ENCODE peak calls at places on chromosomes 7 and 10, in nine cellular contexts. J is right lobe of liver, B is transverse colon, D is tibial artery, N is uterus, K is cardiac muscle cell, H is GM06990, M is adrenal gland, T is dorsolateral prefrontal cortex. W is an unnamed sample.

GRCh38 chr10:71505862-71506261 is 109.1 kb downstream of the CDH23 start:
- DNase-seq in J (no peak), B (no peak), D (no peak), N (no peak), K (no peak), H (no peak), M (no peak), T (no peak), W (no peak)

GRCh38 chr10:6401562-6402348 is 178.3 kb downstream of the PRKCQ start:
- DNase-seq in J (peak; percentile 83), B (peak; percentile 73), D (peak; percentile 86), N (peak; percentile 77), K (peak; percentile 94), H (peak; percentile 29), M (peak; percentile 93), T (peak; percentile 43), W (peak; percentile 94)

GRCh38 chr10:49365675-49366415 is 30.0 kb downstream of the DRGX start:
- DNase-seq in J (no peak), B (no peak), D (no peak), N (no peak), K (no peak), H (no peak), M (peak; percentile 45), T (no peak), W (no peak)

GRCh38 chr7:82284936-82285519 is 158.5 kb downstream of the CACNA2D1 start:
- DNase-seq in J (no peak), B (no peak), D (no peak), N (no peak), K (no peak), H (no peak), M (no peak), T (no peak), W (no peak)

GRCh38 chr7:51220226-51220625 is 96.4 kb downstream of the COBL start:
- DNase-seq in J (no peak), B (no peak), D (no peak), N (no peak), K (no peak), H (no peak), M (no peak), T (no peak), W (no peak)

GRCh38 chr7:54888067-54888735 is 129.2 kb upstream of the SEC61G start:
- DNase-seq in J (peak; percentile 30), B (no peak), D (no peak), N (no peak), K (peak; percentile 14), H (no peak), M (peak; percentile 64), T (peak; percentile 43), W (no peak)

GRCh38 chr10:80406249-80406648 is 2.1 kb upstream of the PRXL2A start:
- DNase-seq in J (no peak), B (no peak), D (no peak), N (no peak), K (no peak), H (no peak), M (no peak), T (no peak), W (peak; percentile 61)

GRCh38 chr10:74888947-74889661 is 62.7 kb downstream of the KAT6B start:
- DNase-seq in J (no peak), B (no peak), D (no peak), N (no peak), K (peak; percentile 18), H (no peak), M (no peak), T (no peak), W (no peak)

GRCh38 chr10:58857251-58857650 is 319.2 kb upstream of the PHYHIPL start:
- DNase-seq in J (no peak), B (no peak), D (no peak), N (no peak), K (no peak), H (no peak), M (no peak), T (no peak), W (no peak)

GRCh38 chr10:30718877-30719268 is 89.3 kb upstream of the LYZL2 start:
- DNase-seq in J (no peak), B (no peak), D (no peak), N (no peak), K (no peak), H (no peak), M (no peak), T (no peak), W (no peak)

GRCh38 chr10:30227481-30227880 is 121.6 kb downstream of the MTPAP start:
- DNase-seq in J (no peak), B (no peak), D (no peak), N (no peak), K (peak; percentile 55), H (no peak), M (peak; percentile 61), T (no peak), W (no peak)

GRCh38 chr10:133275683-133276092 is 980 bp downstream of the ADAM8 start:
- DNase-seq in J (peak; percentile 24), B (no peak), D (no peak), N (no peak), K (no peak), H (peak; percentile 72), M (no peak), T (no peak), W (peak; percentile 7)

DNA sequence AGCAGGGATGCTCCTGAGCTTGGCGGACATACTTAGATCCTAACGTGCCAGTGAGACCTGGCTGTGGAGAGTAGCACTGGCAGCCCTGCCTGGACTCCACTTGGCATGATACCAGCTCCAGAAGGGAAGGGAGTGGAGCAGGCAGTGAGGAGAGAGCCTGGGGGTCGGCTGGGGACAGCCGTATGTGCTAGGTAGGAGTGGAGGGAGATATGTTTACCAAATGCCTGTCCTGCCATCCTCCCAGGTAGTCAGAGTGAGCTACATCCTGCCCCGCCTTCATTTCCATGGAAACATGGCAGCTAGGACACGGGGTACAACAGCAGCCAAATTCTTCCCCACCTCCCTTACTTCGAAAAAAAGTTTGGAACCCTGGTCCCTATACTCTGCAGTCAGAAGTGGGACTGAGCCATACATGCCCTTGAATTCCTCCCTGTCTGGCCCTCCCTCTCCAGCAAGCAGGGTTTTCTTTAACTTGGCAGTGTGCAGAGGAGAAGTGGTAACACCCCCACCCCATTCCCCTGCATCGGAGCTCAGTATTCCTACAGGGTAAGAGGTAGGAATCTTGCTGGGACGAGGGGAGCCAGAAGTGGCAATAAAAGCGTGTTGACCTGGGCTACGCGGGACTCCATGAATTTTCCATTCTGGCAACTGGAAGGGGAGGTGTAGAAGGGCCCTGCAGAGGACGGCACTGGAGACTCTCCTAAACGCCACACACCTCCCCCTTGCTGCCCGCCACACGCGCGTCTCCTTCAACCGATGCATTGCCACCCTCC is 20.0 kb upstream of the SMO start:
- DNase-seq in J (no peak), B (no peak), D (no peak), N (no peak), K (no peak), H (no peak), M (no peak), T (no peak), W (no peak)
- H3K4me3 ChIP-seq in J (no peak overlapping the region), B (no peak overlapping the region), D (peak overlapping the region; percentile 58), N (peak overlapping the region; percentile 21), K (no peak overlapping the region), H (no peak overlapping the region), M (peak overlapping the region; percentile 49), T (no peak overlapping the region), W (peak overlapping the region; percentile 16)

DNA sequence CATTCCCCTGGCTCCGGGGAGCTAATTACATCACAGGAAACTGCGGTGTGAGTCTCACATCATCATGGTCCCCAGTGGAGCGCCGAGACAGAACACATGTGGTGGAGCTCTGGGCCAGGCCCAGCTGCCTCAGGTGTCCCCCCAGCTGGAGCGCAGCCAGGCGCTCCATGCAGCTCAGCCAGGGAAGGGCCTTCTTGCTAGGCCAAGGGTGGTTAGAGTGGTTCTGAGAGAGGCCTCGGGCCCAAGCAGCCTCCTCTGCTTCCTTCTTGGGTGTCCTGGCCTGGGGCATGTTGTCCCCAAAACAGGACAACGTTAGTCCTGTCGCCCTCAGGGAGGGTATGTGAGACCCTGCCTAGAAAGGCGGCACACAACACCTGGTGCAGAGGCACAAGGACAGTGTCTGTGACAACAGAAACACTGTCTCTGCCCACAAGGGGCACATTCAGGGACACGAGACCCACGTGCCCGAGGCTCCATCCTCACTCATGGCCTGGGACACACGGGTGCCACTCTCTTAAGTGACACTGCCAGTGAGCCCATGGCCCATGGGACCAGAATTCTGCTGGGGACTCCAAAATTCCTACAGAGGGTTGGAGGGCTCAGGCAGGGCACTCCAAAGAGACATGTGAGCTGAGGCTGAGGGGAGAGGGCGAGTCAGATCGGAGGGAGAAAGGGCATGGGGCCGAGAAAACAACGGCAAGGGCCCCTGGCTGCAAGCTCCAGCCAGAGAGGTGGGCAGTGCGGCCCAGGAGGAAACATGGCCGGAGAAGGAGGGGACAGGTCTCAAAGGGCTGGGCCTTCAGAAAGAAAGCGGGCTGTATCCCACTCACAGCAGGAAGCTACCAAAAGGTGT is 37.0 kb upstream of the RET start:
- DNase-seq in J (no peak), B (no peak), D (peak; percentile 47), N (peak; percentile 4), K (peak; percentile 18), H (no peak), M (peak; percentile 50), T (peak; percentile 9), W (no peak)
- TF ChIP-seq CTCF in J (no peak), B (no peak), D (no peak), N (no peak), K (no peak), H (no peak), M (no peak), T (no peak), W (no peak)

GRCh38 chr10:12405342-12406320 is 56.3 kb downstream of the CAMK1D start:
- DNase-seq in J (no peak), B (no peak), D (peak; percentile 9), N (no peak), K (no peak), H (no peak), M (peak; percentile 15), T (no peak), W (peak; percentile 77)
- H3K4me3 ChIP-seq in J (peak overlapping the region; percentile 18), B (no peak overlapping the region), D (no peak overlapping the region), N (no peak overlapping the region), K (no peak overlapping the region), H (no peak overlapping the region), M (no peak overlapping the region), T (no peak overlapping the region), W (no peak overlapping the region)

GRCh38 chr7:121323934-121324333 is 4.9 kb upstream of the WNT16 start:
- DNase-seq in J (no peak), B (no peak), D (no peak), N (no peak), K (no peak), H (no peak), M (no peak), T (no peak), W (no peak)

GRCh38 chr7:121323515-121323914 is 5.3 kb upstream of the WNT16 start:
- DNase-seq in J (no peak), B (no peak), D (no peak), N (no peak), K (no peak), H (no peak), M (no peak), T (no peak), W (no peak)

GRCh38 chr7:121327671-121328070 is 1.1 kb upstream of the WNT16 start:
- DNase-seq in J (no peak), B (no peak), D (no peak), N (no peak), K (no peak), H (no peak), M (no peak), T (no peak), W (no peak)

DNA sequence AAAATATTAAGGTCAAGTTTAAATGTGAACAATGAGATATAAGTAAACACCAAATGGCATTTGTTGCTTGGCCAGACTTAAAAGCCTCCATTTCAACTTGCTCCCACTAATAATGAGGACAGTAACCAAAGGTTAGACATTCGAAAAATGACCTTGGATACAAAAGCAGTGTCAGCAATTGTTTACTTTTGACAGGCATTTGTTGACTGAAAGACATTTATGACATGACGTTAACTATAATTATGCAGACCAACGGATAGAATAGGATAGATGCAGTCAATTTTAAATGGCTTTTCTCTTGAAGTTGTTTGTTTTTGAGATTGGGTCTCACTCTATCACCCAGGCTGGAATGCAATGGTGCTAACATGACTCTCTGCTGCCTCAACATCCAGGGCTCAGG is 6.3 kb upstream of the WNT16 start:
- DNase-seq in J (no peak), B (no peak), D (no peak), N (no peak), K (no peak), H (no peak), M (no peak), T (no peak), W (no peak)
- TF ChIP-seq CTCF in J (no peak), B (no peak), D (no peak), N (no peak), K (no peak), H (no peak), M (no peak), T (no peak), W (no peak)

W was measured in fibroblast of villous mesenchyme.